ENCODE peak calls at places on chromosome 10, in ten cellular contexts. F is PC-3, W is SJCRH30, D is adipocyte, G is psoas muscle, R is HCT116, M is OCI-LY7, Z is MG63, E is neuronal stem cell, O is cardiac muscle cell. H is an unnamed sample.

GRCh38 chr10:100710151-100710871 is 35.1 kb upstream of the PAX2 start:
- DNase-seq in M (no peak), O (peak; percentile 7), E (no peak), F (no peak), G (no peak), Z (peak; percentile 20), W (peak; percentile 66), D (peak; percentile 8), R (no peak), H (peak; percentile 77)

GRCh38 chr10:79979973-79980687 is 31.2 kb upstream of the SFTPD start:
- DNase-seq in G (no peak), D (no peak), E (no peak), M (no peak), F (no peak), O (no peak), Z (no peak), R (no peak), W (no peak), H (no peak)

GRCh38 chr10:96501985-96502384 is 11.7 kb downstream of the TLL2 start:
- DNase-seq in E (no peak), M (no peak), D (no peak), O (no peak), R (peak; percentile 79), F (peak; percentile 83), G (no peak), W (no peak), Z (no peak), H (no peak)

GRCh38 chr10:124721295-124722052 is 22.7 kb downstream of the FAM53B start:
- DNase-seq in W (no peak), R (no peak), Z (no peak), M (no peak), O (peak; percentile 47), G (peak; percentile 89), D (no peak), E (no peak), F (no peak), H (no peak)

GRCh38 chr10:61623101-61623500 is 39.6 kb upstream of the CABCOCO1 start:
- DNase-seq in E (no peak), W (peak; percentile 85), R (no peak), O (no peak), D (no peak), G (no peak), M (no peak), F (no peak), Z (no peak), H (no peak)

GRCh38 chr10:115030483-115031200 is 62.5 kb upstream of the ATRNL1 start:
- DNase-seq in Z (no peak), O (no peak), W (peak; percentile 53), E (peak; percentile 18), M (no peak), F (no peak), G (no peak), R (no peak), D (no peak), H (no peak)

GRCh38 chr10:75956624-75957023 is 525.2 kb downstream of the LRMDA start:
- DNase-seq in D (no peak), R (peak; percentile 4), F (peak; percentile 65), E (no peak), G (no peak), Z (no peak), M (peak; percentile 8), W (peak; percentile 6), O (no peak), H (peak; percentile 9)

GRCh38 chr10:12535656-12536055 is 186.3 kb downstream of the CAMK1D start:
- DNase-seq in F (no peak), D (no peak), M (no peak), R (no peak), E (no peak), G (no peak), W (no peak), O (no peak), Z (no peak), H (no peak)

GRCh38 chr10:13095929-13096328 is 4.0 kb upstream of the OPTN start:
- DNase-seq in F (no peak), G (no peak), O (no peak), E (no peak), D (no peak), Z (no peak), R (no peak), W (no peak), M (no peak), H (no peak)

GRCh38 chr10:84452006-84452405 is 123.6 kb downstream of the CCSER2 start:
- DNase-seq in F (no peak), O (peak; percentile 10), W (peak; percentile 47), M (no peak), E (no peak), G (no peak), Z (no peak), R (no peak), D (no peak), H (no peak)

GRCh38 chr10:131972474-131973071 is 9.2 kb downstream of the BNIP3 start:
- DNase-seq in Z (no peak), M (no peak), D (no peak), R (no peak), O (peak; percentile 67), E (no peak), G (peak; percentile 83), F (no peak), W (no peak), H (peak; percentile 75)

GRCh38 chr10:116828121-116828520 is 21.2 kb upstream of the ENO4 start:
- DNase-seq in G (no peak), Z (no peak), E (no peak), F (no peak), R (no peak), M (no peak), D (no peak), W (no peak), O (no peak), H (no peak)

GRCh38 chr10:92184977-92185376 is 105.9 kb downstream of the CPEB3 start:
- DNase-seq in D (no peak), O (no peak), R (no peak), Z (no peak), W (peak; percentile 20), G (no peak), F (no peak), E (no peak), M (no peak), H (no peak)

DNA sequence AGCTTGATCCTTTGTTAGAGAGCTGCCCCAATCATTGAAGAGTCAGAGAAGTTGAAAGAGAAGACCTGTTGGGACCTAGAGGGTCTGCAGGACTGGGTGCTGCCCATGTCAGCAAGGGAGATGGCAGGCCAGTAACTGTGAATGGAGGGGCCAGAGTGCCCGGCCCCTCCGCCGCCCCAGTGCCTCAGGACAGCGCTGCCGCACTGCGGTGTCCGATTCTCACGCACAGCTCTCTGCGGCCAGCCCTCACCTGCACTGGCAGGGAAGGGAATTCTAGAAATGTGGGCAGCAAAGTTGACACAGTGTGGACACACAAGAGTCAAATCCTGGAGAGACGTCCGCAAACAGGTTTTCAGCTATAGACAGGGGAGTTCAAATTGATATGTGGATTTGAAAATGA is 373.5 kb downstream of the TCERG1L start:
- DNase-seq in O (no peak), D (no peak), F (no peak), Z (no peak), M (no peak), W (no peak), R (no peak), G (no peak), E (no peak), H (no peak)
- H3K9me3 ChIP-seq in O (no peaks in the 10 kb centered on the region), D (no peaks in the 10 kb centered on the region), F (no peaks in the 10 kb centered on the region), Z (no peaks in the 10 kb centered on the region), M (no peaks in the 10 kb centered on the region), W (no peaks in the 10 kb centered on the region), R (no peaks in the 10 kb centered on the region), G (no peaks in the 10 kb centered on the region), E (no peaks in the 10 kb centered on the region), H (no peaks in the 10 kb centered on the region)

DNA sequence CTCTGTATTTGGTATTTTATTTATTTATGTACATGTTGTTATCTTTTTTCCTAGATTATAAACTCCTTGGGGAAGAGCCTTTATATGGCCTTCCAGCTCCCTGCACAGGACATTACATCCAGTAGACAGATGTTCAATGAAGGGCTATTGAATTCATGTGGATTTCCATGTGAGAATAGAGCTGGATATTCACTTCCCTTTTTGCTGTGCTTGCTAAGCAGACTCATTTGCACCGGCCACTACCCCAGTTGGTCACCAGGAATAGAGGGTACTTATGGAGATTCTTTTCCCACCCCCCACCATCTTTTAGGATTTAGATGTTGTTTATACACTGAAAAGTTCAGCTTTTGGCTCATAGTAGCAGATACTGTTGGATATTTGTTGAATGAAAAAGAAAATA is 374.1 kb downstream of the NRG3 start:
- DNase-seq in G (no peak), E (no peak), M (no peak), O (no peak), R (no peak), Z (no peak), F (no peak), W (no peak), D (no peak), H (no peak)
- H3K9me3 ChIP-seq in G (no peaks in the 10 kb centered on the region), E (no peaks in the 10 kb centered on the region), M (no peaks in the 10 kb centered on the region), O (no peaks in the 10 kb centered on the region), R (peaks cover 11% of the 10 kb centered on the region), Z (no peaks in the 10 kb centered on the region), F (peaks cover 3% of the 10 kb centered on the region), W (no peaks in the 10 kb centered on the region), D (no peaks in the 10 kb centered on the region), H (no peaks in the 10 kb centered on the region)

DNA sequence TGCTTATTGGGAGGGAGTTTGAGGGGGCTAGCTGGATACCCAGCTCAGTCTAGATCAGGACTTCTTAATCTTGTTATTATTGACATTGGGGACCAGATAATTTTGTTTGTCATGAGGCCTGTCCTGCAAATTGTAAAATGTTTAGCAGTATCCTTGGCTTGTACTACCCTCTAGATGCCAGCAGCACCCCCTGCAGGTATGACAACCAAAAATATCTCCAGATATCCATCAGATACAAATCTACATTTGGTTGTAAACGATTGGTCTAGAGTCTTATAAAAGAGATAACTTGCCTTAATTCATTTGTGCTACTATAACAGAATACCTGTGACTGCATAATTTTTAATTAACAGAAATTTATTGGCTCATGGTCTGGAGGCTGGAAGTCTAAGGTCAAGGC is 1232.2 kb downstream of the XPNPEP1 start:
- DNase-seq in E (no peak), O (no peak), D (no peak), Z (no peak), M (no peak), R (no peak), W (no peak), F (no peak), G (no peak), H (no peak)
- H3K9me3 ChIP-seq in E (no peaks in the 10 kb centered on the region), O (no peaks in the 10 kb centered on the region), D (peaks cover 5% of the 10 kb centered on the region), Z (no peaks in the 10 kb centered on the region), M (no peaks in the 10 kb centered on the region), R (peaks cover 44% of the 10 kb centered on the region), W (no peaks in the 10 kb centered on the region), F (no peaks in the 10 kb centered on the region), G (no peaks in the 10 kb centered on the region), H (no peaks in the 10 kb centered on the region)

DNA sequence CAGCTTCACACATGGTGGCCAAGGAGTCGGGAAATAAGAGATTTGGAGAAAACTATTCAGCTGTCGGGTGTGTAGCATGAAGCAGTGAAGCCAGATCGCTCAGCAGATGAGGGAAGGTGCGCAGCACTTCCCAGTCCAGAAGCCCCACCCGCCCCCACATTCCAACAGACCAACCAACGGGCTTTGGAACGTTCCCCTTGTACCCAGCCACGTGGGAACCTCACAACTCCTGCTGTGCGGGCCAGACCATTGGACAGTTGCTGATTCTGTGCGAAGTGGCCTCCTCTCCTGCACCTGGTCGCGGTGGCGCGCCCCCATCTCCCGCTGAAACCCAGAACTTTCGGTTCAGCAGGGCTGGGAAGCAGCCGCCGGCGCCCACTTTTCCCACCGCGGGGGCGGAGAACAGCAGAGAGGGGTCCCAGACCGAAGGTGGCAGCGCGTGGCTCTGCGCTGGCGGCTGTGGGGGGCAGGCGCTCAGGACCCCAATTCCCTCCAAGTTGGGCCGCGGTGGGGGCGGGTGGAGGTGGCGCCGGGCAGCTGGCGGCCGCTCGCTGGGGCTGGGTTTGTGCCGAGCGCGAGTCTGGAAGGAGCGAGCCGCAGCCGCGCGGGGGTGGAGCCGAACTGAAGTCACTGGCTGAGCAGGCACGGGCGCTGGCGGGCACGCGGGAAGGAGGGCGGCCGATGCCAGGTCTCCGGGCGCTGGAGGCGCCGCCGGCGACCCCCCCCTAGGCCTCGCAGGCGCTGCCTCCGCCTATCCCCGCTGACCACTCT is 1301.5 kb upstream of the SORCS1 start:
- DNase-seq in D (peak; percentile 68), Z (peak; percentile 56), M (no peak), R (no peak), F (no peak), G (peak; percentile 56), W (no peak), E (peak; percentile 26), O (peak; percentile 25), H (no peak)
- H3K9me3 ChIP-seq in D (no peaks in the 10 kb centered on the region), Z (no peaks in the 10 kb centered on the region), M (no peaks in the 10 kb centered on the region), R (peaks cover 23% of the 10 kb centered on the region), F (no peaks in the 10 kb centered on the region), G (no peaks in the 10 kb centered on the region), W (no peaks in the 10 kb centered on the region), E (no peaks in the 10 kb centered on the region), O (no peaks in the 10 kb centered on the region), H (no peaks in the 10 kb centered on the region)

H was measured in BE2C.